ENCODE peak calls at places on chromosomes 5 and 9, in five cellular contexts. C is HCT116, X is hepatocyte, Y is fibroblast of lung, A is GM23248. B is an unnamed sample.

GRCh38 chr9:114202396-114202795 is 47.1 kb downstream of the COL27A1 start:
- DNase-seq in C (no peak), Y (no peak), X (no peak), A (no peak), B (no peak)

GRCh38 chr5:127352068-127352467 is 61.5 kb downstream of the MEGF10 start:
- DNase-seq in X (no peak), Y (no peak), C (no peak), A (no peak), B (no peak)

GRCh38 chr9:116937361-116937760 is 250.3 kb downstream of the TRIM32 start:
- DNase-seq in A (peak; percentile 9), X (no peak), C (no peak), Y (no peak), B (no peak)

GRCh38 chr5:60177596-60177995 is 284.1 kb upstream of the PDE4D start:
- DNase-seq in X (no peak), C (no peak), Y (no peak), A (no peak), B (no peak)

GRCh38 chr5:139710370-139711066 is 62.4 kb downstream of the CXXC5 start:
- DNase-seq in A (peak; percentile 96), X (peak; percentile 91), C (no peak), Y (peak; percentile 42), B (peak; percentile 44)

GRCh38 chr5:75509956-75510355 is 1.5 kb downstream of the CERT1 start:
- DNase-seq in Y (peak; percentile 79), A (peak; percentile 72), X (peak; percentile 43), C (no peak), B (no peak)

GRCh38 chr9:127828262-127829031 is 25.8 kb downstream of the FPGS start:
- DNase-seq in C (peak; percentile 41), A (peak; percentile 87), X (peak; percentile 92), Y (peak; percentile 77), B (peak; percentile 59)

GRCh38 chr9:137989999-137990715 is 112.6 kb downstream of the CACNA1B start:
- DNase-seq in X (no peak), C (no peak), A (no peak), Y (no peak), B (no peak)

GRCh38 chr5:145471831-145472616 is 363.1 kb downstream of the PRELID2 start:
- DNase-seq in C (no peak), Y (no peak), A (peak; percentile 18), X (peak; percentile 13), B (peak; percentile 67)

GRCh38 chr9:16154570-16155078 is 601.8 kb downstream of the CCDC171 start:
- DNase-seq in C (no peak), A (peak; percentile 66), X (peak; percentile 83), Y (peak; percentile 37), B (no peak)

DNA sequence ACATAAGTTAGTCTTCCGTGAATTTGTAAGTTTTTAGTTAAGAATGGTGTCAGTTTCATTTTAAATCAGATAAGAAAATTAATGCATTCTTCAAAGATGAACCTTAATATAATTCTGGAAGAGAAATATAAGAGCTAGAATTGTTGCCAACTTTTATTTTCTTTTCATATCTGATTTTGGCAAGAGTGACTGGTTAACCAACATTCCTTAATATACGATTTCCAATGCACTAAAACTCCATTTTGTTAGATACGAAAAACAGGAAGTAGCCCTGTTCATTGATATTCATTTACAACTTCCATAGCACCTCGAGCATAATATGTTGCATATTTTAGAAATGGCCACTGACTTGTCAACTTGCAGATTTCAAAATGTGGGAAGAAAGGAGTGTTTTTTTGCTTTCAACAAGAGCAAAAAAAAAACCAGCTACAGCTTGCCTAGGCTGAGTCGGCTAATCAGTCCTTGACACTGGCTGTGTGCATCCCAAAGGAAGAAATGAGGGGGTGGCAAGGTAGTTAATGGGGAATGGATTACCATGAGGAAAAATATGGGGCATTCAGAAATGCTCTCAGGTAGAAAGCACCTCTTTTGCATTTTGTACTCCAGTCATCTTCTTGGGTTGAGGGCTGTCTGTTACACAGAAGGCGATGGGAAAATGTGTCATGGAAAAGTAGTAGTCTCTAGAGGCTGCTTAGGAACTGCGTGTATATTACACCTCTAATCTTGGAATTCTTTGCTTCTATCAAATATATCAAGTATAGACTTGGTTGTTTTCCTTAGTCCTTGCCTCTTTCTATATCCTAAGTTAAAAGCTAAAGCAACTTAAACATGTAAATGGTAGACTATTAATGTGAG is 3.9 kb downstream of the MAP3K1 start:
- DNase-seq in C (no peak), Y (peak; percentile 39), X (no peak), A (no peak), B (peak; percentile 86)
- H3K4me3 ChIP-seq in C (no peak overlapping the region), Y (peak overlapping the region; percentile 66), X (peak overlapping the region; percentile 5), A (no peak overlapping the region), B (peak overlapping the region; percentile 56)

GRCh38 chr5:73446631-73447233 is 1.8 kb downstream of the FOXD1 start:
- DNase-seq in C (no peak), Y (peak; percentile 17), A (peak; percentile 48), X (no peak), B (no peak)

GRCh38 chr5:73445708-73446630 is 2.6 kb downstream of the FOXD1 start:
- DNase-seq in Y (peak; percentile 33), C (no peak), A (peak; percentile 16), X (no peak), B (no peak)

GRCh38 chr5:73443725-73444498 is 4.7 kb downstream of the FOXD1 start:
- DNase-seq in A (peak; percentile 22), Y (peak; percentile 27), X (no peak), C (no peak), B (no peak)

GRCh38 chr5:73442960-73443627 is 5.5 kb downstream of the FOXD1 start:
- DNase-seq in X (no peak), Y (peak; percentile 52), A (no peak), C (no peak), B (no peak)

DNA sequence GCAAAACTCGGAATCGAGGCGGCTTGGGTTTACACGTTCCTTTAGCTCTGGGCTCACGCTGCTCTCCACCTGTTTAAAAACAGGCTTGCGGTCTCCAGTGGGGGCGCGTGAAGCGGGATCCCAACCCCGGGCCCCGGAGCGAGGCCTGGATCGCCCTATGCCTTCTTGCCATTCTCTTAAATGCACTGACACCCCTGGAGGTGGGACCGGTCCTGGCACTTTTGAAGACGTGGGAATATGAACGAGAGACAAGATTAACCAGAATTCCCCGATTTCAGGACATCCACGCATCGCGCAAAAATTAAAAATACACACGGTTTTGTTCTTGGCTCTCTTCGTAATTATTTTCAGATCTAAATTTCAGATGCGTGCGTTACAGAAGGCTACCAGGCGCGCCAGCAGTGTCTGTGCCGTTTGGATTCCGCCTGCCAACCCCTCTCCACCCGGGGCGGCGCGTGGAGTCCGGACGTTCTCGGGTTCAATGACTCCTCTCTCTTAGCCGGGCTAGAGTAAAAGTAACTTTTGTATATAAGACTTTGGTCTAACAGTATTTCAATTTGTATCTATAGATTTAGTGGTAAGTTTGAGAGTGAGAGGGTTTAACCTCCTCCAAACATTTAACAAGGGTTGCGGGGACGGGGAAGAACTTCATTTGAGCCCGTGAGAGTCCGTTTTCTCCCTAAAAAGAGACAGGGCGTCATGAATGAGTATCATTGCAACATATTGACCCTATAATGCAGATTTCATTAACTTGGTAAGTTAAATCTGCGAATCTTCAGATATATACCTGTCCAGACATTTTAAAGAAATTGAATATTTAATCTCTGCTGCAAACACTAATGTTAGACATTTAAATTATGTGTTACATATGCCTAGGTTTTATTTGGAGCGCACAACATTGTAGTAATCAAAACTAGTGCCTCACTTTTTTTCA is 3.8 kb downstream of the FOXD1 start:
- DNase-seq in A (peak; percentile 46), Y (peak; percentile 42), X (no peak), C (no peak), B (no peak)
- TF ChIP-seq EZH2 in A (no peak), Y (no peak), X (peak; percentile 90), C (no peak), B (no peak)

DNA sequence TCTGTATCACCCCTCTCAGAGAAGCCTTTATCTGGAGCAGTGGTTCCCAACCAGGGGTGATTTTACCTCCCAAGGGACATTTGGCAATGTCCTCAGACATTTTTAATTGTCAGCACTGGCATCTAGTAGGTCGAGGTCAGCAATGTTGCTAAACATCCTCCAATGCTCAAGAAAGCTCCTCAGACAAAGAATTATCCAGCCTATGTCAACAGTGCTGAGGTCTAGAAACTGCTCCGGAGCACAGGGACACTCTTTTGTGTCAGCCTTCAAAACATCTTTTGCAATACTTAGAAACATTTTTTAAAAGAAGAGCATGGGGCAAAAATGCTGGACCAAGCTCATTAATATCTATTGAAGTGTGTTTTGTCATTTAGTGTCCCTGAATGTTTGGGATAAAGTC is 193.8 kb downstream of the CD180 start:
- DNase-seq in A (peak; percentile 16), X (no peak), Y (no peak), C (no peak), B (peak; percentile 62)
- H3K4me3 ChIP-seq in A (peak overlapping the region; percentile 83), X (peak overlapping the region; percentile 43), Y (no peak overlapping the region), C (no peak overlapping the region), B (peak overlapping the region; percentile 85)

GRCh38 chr9:126502417-126503332 is 111.1 kb upstream of the LMX1B start:
- DNase-seq in C (no peak), Y (no peak), X (no peak), A (no peak), B (no peak)

GRCh38 chr9:126501383-126502331 is 112.1 kb upstream of the LMX1B start:
- DNase-seq in X (no peak), Y (no peak), C (no peak), A (no peak), B (no peak)

GRCh38 chr9:126499005-126499910 is 114.5 kb upstream of the LMX1B start:
- DNase-seq in Y (peak; percentile 43), A (peak; percentile 65), C (no peak), X (peak; percentile 58), B (peak; percentile 53)

GRCh38 chr9:126499911-126500599 is 113.7 kb upstream of the LMX1B start:
- DNase-seq in X (no peak), Y (no peak), C (no peak), A (no peak), B (no peak)

GRCh38 chr9:126500600-126501382 is 112.9 kb upstream of the LMX1B start:
- DNase-seq in X (peak; percentile 90), A (peak; percentile 81), Y (peak; percentile 69), C (peak; percentile 19), B (peak; percentile 79)
- TF ChIP-seq EZH2 in X (no peak), A (no peak), Y (no peak), C (no peak), B (no peak)

GRCh38 chr9:77176106-77176505 is 1.2 kb upstream of the VPS13A start:
- DNase-seq in A (no peak), Y (no peak), X (no peak), C (no peak), B (no peak)
- H3K4me3 ChIP-seq in A (no peak overlapping the region), Y (no peak overlapping the region), X (no peak overlapping the region), C (no peak overlapping the region), B (no peak overlapping the region)

DNA sequence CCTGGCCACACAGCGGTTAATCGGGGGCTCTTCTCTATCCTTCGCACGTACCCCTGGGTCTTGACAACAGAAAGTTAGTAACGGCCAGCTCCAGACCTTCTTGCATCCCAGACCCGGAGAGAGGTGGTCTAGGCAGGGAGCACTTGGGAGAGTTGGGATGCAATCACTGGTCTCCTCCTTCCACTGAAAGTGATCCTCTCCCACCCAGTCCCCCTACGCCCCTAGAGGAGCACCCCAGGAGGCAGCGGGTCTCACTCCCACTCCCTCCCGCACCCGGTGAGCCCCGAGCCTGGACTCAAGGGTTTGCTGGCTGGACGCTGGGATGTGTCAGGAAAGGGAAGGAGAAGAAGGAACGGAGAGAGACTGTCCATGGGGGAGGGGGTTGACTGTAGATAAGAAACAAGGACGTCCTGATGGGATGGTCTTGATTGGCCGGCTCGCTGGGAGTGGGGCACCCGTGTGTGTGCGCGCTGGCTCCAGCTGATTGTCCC is 2.0 kb downstream of the RORB start:
- DNase-seq in C (no peak), X (peak; percentile 5), A (no peak), Y (no peak), B (no peak)
- TF ChIP-seq EZH2 in C (no peak), X (no peak), A (no peak), Y (peak; percentile 25), B (no peak)